ENCODE peak calls at places on chromosome 4, in four cellular contexts. C is IMR-90, I is GM12878, J is K562. X is an unnamed sample.

GRCh38 chr4:184506527-184507121 is 32.3 kb upstream of the IRF2 start:
- DNase-seq in J (no peak), C (no peak), I (peak; percentile 78), X (no peak)

GRCh38 chr4:19386786-19387185 is 864.9 kb upstream of the SLIT2 start:
- DNase-seq in C (no peak), I (no peak), J (no peak), X (no peak)

GRCh38 chr4:46931981-46932380 is 22.9 kb upstream of the COX7B2 start:
- DNase-seq in I (peak; percentile 2), J (no peak), C (peak; percentile 70), X (no peak)

GRCh38 chr4:89056953-89057398 is at the start of gene FAM13A:
- DNase-seq in I (peak; percentile 44), J (peak; percentile 74), C (peak; percentile 97), X (peak; percentile 27)

GRCh38 chr4:63618883-63619573 is 790.2 kb downstream of the TECRL start:
- DNase-seq in I (no peak), J (no peak), C (no peak), X (no peak)

GRCh38 chr4:57926311-57926710 is 816.1 kb upstream of the IGFBP7 start:
- DNase-seq in C (no peak), I (no peak), J (no peak), X (no peak)

GRCh38 chr4:76023381-76023780 is at the start of gene CXCL10:
- DNase-seq in I (no peak), C (peak; percentile 82), J (no peak), X (no peak)

GRCh38 chr4:185275501-185275900 is 66.1 kb downstream of the SNX25 start:
- DNase-seq in I (no peak), J (no peak), C (peak; percentile 28), X (no peak)

GRCh38 chr4:33825685-33826084 is 2418.6 kb downstream of the ARAP2 start:
- DNase-seq in J (no peak), C (no peak), I (no peak), X (no peak)

GRCh38 chr4:71186566-71187398 is 152.0 kb upstream of the SLC4A4 start:
- DNase-seq in C (peak; percentile 53), I (no peak), J (no peak), X (no peak)

DNA sequence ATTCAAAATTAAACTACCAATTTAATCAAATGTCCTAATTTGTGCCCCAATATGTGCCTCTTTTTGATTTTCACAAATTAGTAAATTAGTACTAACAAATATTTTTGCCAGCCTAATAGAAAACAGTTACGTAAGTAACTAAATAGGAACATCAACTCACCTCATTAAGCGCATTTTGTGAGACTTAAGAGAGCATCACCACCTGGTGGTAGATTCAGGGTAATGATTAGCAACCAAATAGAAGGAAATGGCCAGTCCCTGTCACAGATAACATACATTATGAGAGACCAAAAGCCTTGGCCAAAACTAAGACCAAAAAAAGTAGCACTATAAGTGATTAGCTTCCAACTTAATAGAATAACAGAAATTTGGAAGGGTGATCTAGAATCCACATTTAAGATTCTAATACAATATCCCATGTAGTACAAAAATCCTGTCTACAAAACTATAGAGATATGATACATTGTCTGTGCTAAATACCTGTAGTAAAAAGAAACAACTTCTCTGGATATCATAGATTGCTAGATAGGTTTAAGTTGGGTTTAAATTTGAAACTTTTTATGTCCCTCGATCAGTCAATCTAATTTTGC is 46.7 kb downstream of the C4orf46 start:
- DNase-seq in C (peak; percentile 73), J (peak; percentile 44), I (peak; percentile 11), X (no peak)
- TF ChIP-seq CHD1 in C (no peak), J (no peak), I (no peak), X (no peak)

GRCh38 chr4:26321326-26322276 is 787 bp downstream of the RBPJ start:
- DNase-seq in J (no peak), I (no peak), C (peak; percentile 41), X (no peak)
- TF ChIP-seq CHD1 in J (peak; percentile 78), I (no peak), C (no peak), X (no peak)

GRCh38 chr4:6873291-6873690 is 36.3 kb upstream of the TBC1D14 start:
- DNase-seq in C (no peak), J (no peak), I (no peak), X (no peak)
- TF ChIP-seq CHD1 in C (no peak), J (no peak), I (no peak), X (no peak)

DNA sequence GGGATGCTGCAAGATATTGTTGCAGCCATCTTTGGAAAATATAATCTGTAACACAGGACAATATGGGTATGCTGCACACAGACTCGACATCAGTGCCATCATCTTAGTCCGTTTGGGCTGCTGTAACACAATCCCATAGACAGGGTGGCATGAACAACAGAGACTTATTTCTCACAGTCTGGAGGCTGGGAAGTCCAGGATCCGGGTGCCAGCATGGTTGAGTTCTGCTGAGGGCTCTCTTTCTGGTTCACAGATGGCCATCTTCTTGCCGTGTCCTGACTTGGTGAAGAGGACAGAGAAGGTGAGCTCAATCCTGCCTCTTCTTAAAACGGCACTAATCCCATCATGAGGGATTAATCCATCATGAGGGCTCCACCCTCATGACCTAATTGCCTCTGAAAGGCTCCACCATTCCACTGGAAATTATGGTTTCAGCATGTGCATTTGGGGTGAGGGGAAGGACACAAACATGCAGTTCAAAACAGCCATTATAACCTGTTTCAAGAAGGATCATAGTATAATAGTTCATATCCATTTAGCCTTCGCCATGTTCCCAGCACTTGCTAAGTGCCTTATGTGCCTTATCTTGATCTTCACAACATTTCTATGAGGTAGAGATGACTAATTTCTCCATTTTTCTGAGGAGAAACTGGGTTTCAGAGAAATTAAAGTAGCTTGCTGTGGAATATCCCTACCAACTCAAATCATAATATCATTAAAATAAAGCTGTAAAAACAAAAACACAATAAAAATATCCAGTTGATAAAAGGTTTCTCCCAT is 27.9 kb upstream of the SPP1 start:
- DNase-seq in I (no peak), C (no peak), J (no peak), X (no peak)
- TF ChIP-seq CHD1 in I (no peak), C (no peak), J (no peak), X (no peak)

GRCh38 chr4:169346840-169347239 is 76.1 kb upstream of the SH3RF1 start:
- DNase-seq in C (no peak), I (no peak), J (no peak), X (no peak)

GRCh38 chr4:169342159-169342865 is 71.6 kb upstream of the SH3RF1 start:
- DNase-seq in J (no peak), C (no peak), I (no peak), X (no peak)

GRCh38 chr4:169342906-169343560 is 72.3 kb upstream of the SH3RF1 start:
- DNase-seq in J (no peak), C (peak; percentile 41), I (no peak), X (no peak)

GRCh38 chr4:169348541-169348940 is 77.8 kb upstream of the SH3RF1 start:
- DNase-seq in J (no peak), C (no peak), I (no peak), X (no peak)

GRCh38 chr4:169345207-169345788 is 74.5 kb upstream of the SH3RF1 start:
- DNase-seq in J (no peak), I (no peak), C (peak; percentile 86), X (no peak)
- TF ChIP-seq CHD1 in J (no peak), I (no peak), C (no peak), X (no peak)

GRCh38 chr4:2799971-2800690 is 7.2 kb downstream of the SH3BP2 start:
- DNase-seq in I (no peak), C (no peak), J (no peak), X (no peak)
- TF ChIP-seq CHD1 in I (no peak), C (no peak), J (no peak), X (no peak)

GRCh38 chr4:164012396-164013027 is 518.0 kb downstream of the TMA16 start:
- DNase-seq in J (no peak), C (no peak), I (no peak), X (peak; percentile 23)
- TF ChIP-seq CHD1 in J (no peak), C (no peak), I (no peak), X (no peak)

GRCh38 chr4:70183940-70184246 is 11.6 kb upstream of the ODAM start:
- DNase-seq in C (no peak), I (no peak), J (no peak), X (no peak)

GRCh38 chr4:70178075-70178660 is 17.4 kb upstream of the ODAM start:
- DNase-seq in C (no peak), I (no peak), J (no peak), X (no peak)

GRCh38 chr4:70187216-70187615 is 8.3 kb upstream of the ODAM start:
- DNase-seq in C (no peak), J (no peak), I (no peak), X (no peak)

GRCh38 chr4:70182517-70183167 is 12.9 kb upstream of the ODAM start:
- DNase-seq in I (no peak), C (no peak), J (no peak), X (no peak)

GRCh38 chr4:70183168-70183939 is 12.2 kb upstream of the ODAM start:
- DNase-seq in J (peak; percentile 23), C (peak; percentile 48), I (no peak), X (peak; percentile 46)
- TF ChIP-seq CHD1 in J (no peak), C (no peak), I (no peak), X (no peak)

X was measured in H1.